ENCODE peak calls at places on chromosomes 4 and X, in eight cellular contexts. T, O, X, I, E, G, C and D are unnamed samples.

GRCh38 chrX:69109706-69110635 is 55.3 kb downstream of the PJA1 start:
- DNase-seq in T (no peak), O (no peak), X (peak), I (no peak), E (no peak), G (no peak), C (peak), D (peak)

GRCh38 chr4:95102391-95102790 is 344.6 kb downstream of the BMPR1B start:
- DNase-seq in T (no peak), O (no peak), X (no peak), I (no peak), E (no peak), G (no peak), C (no peak), D (no peak)

GRCh38 chrX:136608295-136608933 is 39.5 kb upstream of the CD40LG start:
- DNase-seq in T (peak), O (no peak), X (no peak), I (no peak), E (peak), G (no peak), C (peak), D (peak)

GRCh38 chr4:79403356-79403755 is 4.7 kb downstream of the GK2 start:
- DNase-seq in T (no peak), O (no peak), X (no peak), I (no peak), E (no peak), G (no peak), C (no peak), D (no peak)

GRCh38 chr4:122700178-122700725 is 32.3 kb upstream of the BBS12 start:
- DNase-seq in T (peak), O (no peak), X (peak), I (no peak), E (no peak), G (no peak), C (no peak), D (no peak)

GRCh38 chr4:160877087-160877790 is 1286.6 kb downstream of the FSTL5 start:
- DNase-seq in T (no peak), O (no peak), X (no peak), I (no peak), E (no peak), G (no peak), C (no peak), D (no peak)

GRCh38 chr4:112516401-112517066 is 554 bp upstream of the NEUROG2 start:
- DNase-seq in T (no peak), O (no peak), X (no peak), I (peak), E (no peak), G (peak), C (no peak), D (no peak)

GRCh38 chr4:41196633-41197332 is 17.6 kb downstream of the APBB2 start:
- DNase-seq in T (no peak), O (no peak), X (no peak), I (no peak), E (no peak), G (no peak), C (peak), D (no peak)

GRCh38 chr4:8044244-8044643 is 104.6 kb upstream of the AFAP1 start:
- DNase-seq in T (no peak), O (no peak), X (no peak), I (no peak), E (no peak), G (no peak), C (no peak), D (no peak)

GRCh38 chr4:123278755-123279154 is 117.8 kb upstream of the SPRY1 start:
- DNase-seq in T (no peak), O (no peak), X (no peak), I (no peak), E (no peak), G (no peak), C (no peak), D (peak)

GRCh38 chrX:8366491-8366890 is 98.1 kb upstream of the VCX3B start:
- DNase-seq in T (no peak), O (no peak), X (no peak), I (no peak), E (no peak), G (no peak), C (no peak), D (no peak)

GRCh38 chr4:25817059-25817681 is 45.6 kb downstream of the SEL1L3 start:
- DNase-seq in T (no peak), O (no peak), X (no peak), I (no peak), E (no peak), G (no peak), C (peak), D (peak)

GRCh38 chr4:57147335-57148060 is 37.3 kb upstream of the IGFBP7 start:
- DNase-seq in T (no peak), O (no peak), X (peak), I (no peak), E (no peak), G (no peak), C (peak), D (peak)

GRCh38 chr4:80197132-80197573 is at the start of gene PRDM8:
- DNase-seq in T (peak), O (no peak), X (peak), I (peak), E (peak), G (no peak), C (peak), D (peak)

GRCh38 chrX:37883196-37883595 is 35.8 kb upstream of the DYNLT3 start:
- DNase-seq in T (no peak), O (no peak), X (no peak), I (no peak), E (no peak), G (no peak), C (no peak), D (no peak)

GRCh38 chrX:10750581-10750980 is 130.2 kb upstream of the MID1 start:
- DNase-seq in T (no peak), O (no peak), X (no peak), I (no peak), E (no peak), G (no peak), C (no peak), D (no peak)

GRCh38 chrX:65463550-65463949 is 71.0 kb downstream of the LAS1L start:
- DNase-seq in T (peak), O (no peak), X (no peak), I (no peak), E (no peak), G (no peak), C (peak), D (peak)

GRCh38 chr4:8315343-8316250 is 46.0 kb downstream of the HTRA3 start:
- DNase-seq in T (peak), O (peak), X (peak), I (peak), E (no peak), G (no peak), C (peak), D (peak)

GRCh38 chr4:182126567-182126966 is 116.6 kb upstream of the TENM3 start:
- DNase-seq in T (no peak), O (no peak), X (no peak), I (no peak), E (no peak), G (no peak), C (no peak), D (no peak)

GRCh38 chr4:61553562-61554125 is 353.5 kb downstream of the ADGRL3 start:
- DNase-seq in T (no peak), O (no peak), X (no peak), I (no peak), E (no peak), G (no peak), C (no peak), D (no peak)

GRCh38 chr4:110900206-110900769 is 277.4 kb upstream of the PITX2 start:
- DNase-seq in T (peak), O (no peak), X (no peak), I (no peak), E (no peak), G (no peak), C (peak), D (peak)

GRCh38 chr4:183789657-183790056 is 115.5 kb upstream of the STOX2 start:
- DNase-seq in T (no peak), O (no peak), X (no peak), I (no peak), E (no peak), G (no peak), C (no peak), D (no peak)

GRCh38 chr4:10878861-10879260 is 194.3 kb upstream of the CLNK start:
- DNase-seq in T (no peak), O (no peak), X (no peak), I (no peak), E (no peak), G (no peak), C (no peak), D (no peak)

GRCh38 chrX:103107836-103108235 is 14.9 kb upstream of the NXF3 start:
- DNase-seq in T (no peak), O (no peak), X (no peak), I (no peak), E (no peak), G (no peak), C (no peak), D (peak)

GRCh38 chr4:54197926-54198325 is 31.2 kb upstream of the PDGFRA start:
- DNase-seq in T (no peak), O (no peak), X (no peak), I (no peak), E (no peak), G (no peak), C (no peak), D (no peak)

GRCh38 chr4:16661813-16662212 is 236.6 kb downstream of the LDB2 start:
- DNase-seq in T (no peak), O (no peak), X (no peak), I (no peak), E (no peak), G (no peak), C (no peak), D (no peak)

GRCh38 chr4:39134674-39135073 is 47.7 kb upstream of the WDR19 start:
- DNase-seq in T (no peak), O (no peak), X (no peak), I (no peak), E (no peak), G (peak), C (no peak), D (no peak)

GRCh38 chrX:1903380-1903935 is 288.6 kb downstream of the ASMT start:
- DNase-seq in T (peak), O (no peak), X (peak), I (peak), E (no peak), G (no peak), C (peak), D (peak)

GRCh38 chr4:52200339-52200725 is 149.2 kb downstream of the SPATA18 start:
- DNase-seq in T (no peak), O (no peak), X (no peak), I (no peak), E (no peak), G (no peak), C (no peak), D (no peak)

GRCh38 chrX:19647731-19648588 is 132.7 kb upstream of the MAP3K15 start:
- DNase-seq in T (no peak), O (no peak), X (peak), I (no peak), E (no peak), G (no peak), C (peak), D (no peak)

GRCh38 chr4:151238477-151238876 is 38.5 kb upstream of the PRSS48 start:
- DNase-seq in T (peak), O (no peak), X (no peak), I (no peak), E (no peak), G (no peak), C (peak), D (peak)

GRCh38 chr4:183254162-183254561 is 65.9 kb downstream of the CLDN22 start:
- DNase-seq in T (no peak), O (no peak), X (no peak), I (no peak), E (no peak), G (no peak), C (no peak), D (no peak)

GRCh38 chr4:27764526-27764837 is 903.8 kb downstream of the STIM2 start:
- DNase-seq in T (no peak), O (no peak), X (peak), I (no peak), E (no peak), G (no peak), C (no peak), D (peak)

GRCh38 chr4:173121044-173121685 is 47.4 kb upstream of the GALNT7 start:
- DNase-seq in T (no peak), O (no peak), X (peak), I (no peak), E (no peak), G (no peak), C (peak), D (peak)

GRCh38 chr4:28225689-28226353 is 1365.2 kb downstream of the STIM2 start:
- DNase-seq in T (no peak), O (no peak), X (no peak), I (no peak), E (no peak), G (no peak), C (peak), D (no peak)

GRCh38 chrX:12887141-12887540 is 19.3 kb upstream of the TLR8 start:
- DNase-seq in T (no peak), O (no peak), X (no peak), I (no peak), E (no peak), G (no peak), C (no peak), D (no peak)

GRCh38 chr4:15118281-15118680 is 116.0 kb downstream of the CPEB2 start:
- DNase-seq in T (no peak), O (no peak), X (no peak), I (no peak), E (no peak), G (no peak), C (peak), D (peak)